ENCODE peak calls at places on chromosomes 3 and 15, in four cellular contexts. Y, C, H and V are unnamed samples.

GRCh38 chr3:8743911-8744310 is 10.3 kb downstream of the CAV3 start:
- DNase-seq in H (no peak), C (no peak), Y (no peak), V (no peak)

GRCh38 chr3:14411166-14411526 is 8.7 kb downstream of the SLC6A6 start:
- DNase-seq in H (no peak), C (no peak), Y (no peak), V (no peak)

GRCh38 chr3:186361612-186362408 is at the start of gene DGKG:
- DNase-seq in Y (no peak), H (no peak), C (no peak), V (no peak)

GRCh38 chr3:38221005-38221404 is 44.6 kb upstream of the SLC22A13 start:
- DNase-seq in Y (no peak), C (no peak), H (no peak), V (no peak)

GRCh38 chr3:80331768-80332167 is 564.0 kb upstream of the ROBO1 start:
- DNase-seq in H (no peak), C (no peak), Y (no peak), V (no peak)

GRCh38 chr15:89330881-89331595 is 3.6 kb downstream of the POLG start:
- DNase-seq in H (no peak), Y (no peak), C (no peak), V (no peak)

GRCh38 chr3:27165348-27165747 is 203.8 kb downstream of the NEK10 start:
- DNase-seq in H (no peak), Y (no peak), C (no peak), V (no peak)

GRCh38 chr3:49173116-49173791 is 1.9 kb downstream of the KLHDC8B start:
- DNase-seq in C (no peak), Y (peak), H (no peak), V (peak)

GRCh38 chr3:82461049-82461889 is 699.8 kb upstream of the GBE1 start:
- DNase-seq in H (no peak), C (no peak), Y (peak), V (no peak)

GRCh38 chr15:70910958-70911357 is 18.3 kb downstream of the LRRC49 start:
- DNase-seq in H (no peak), Y (no peak), C (no peak), V (no peak)

GRCh38 chr3:69855436-69856162 is 116.3 kb downstream of the MITF start:
- DNase-seq in C (no peak), H (no peak), Y (no peak), V (no peak)

GRCh38 chr15:101444015-101444414 is 45.5 kb downstream of the PCSK6 start:
- DNase-seq in H (no peak), Y (no peak), C (no peak), V (no peak)

GRCh38 chr3:53817809-53818208 is 28.4 kb downstream of the CHDH start:
- DNase-seq in C (no peak), H (no peak), Y (no peak), V (no peak)

GRCh38 chr15:49327927-49328326 is 95.1 kb upstream of the FGF7 start:
- DNase-seq in C (no peak), H (no peak), Y (no peak), V (no peak)

GRCh38 chr15:34336947-34337556 is 529 bp downstream of the SLC12A6 start:
- DNase-seq in Y (no peak), C (no peak), H (no peak), V (no peak)

GRCh38 chr3:22007376-22007775 is 256.4 kb upstream of the ZNF385D start:
- DNase-seq in C (no peak), H (no peak), Y (no peak), V (no peak)
- TF ChIP-seq SUZ12 in C (no peak), H (no peak), Y (no peak), V (no peak)

GRCh38 chr3:98972155-98972554 is 70.7 kb upstream of the DCBLD2 start:
- DNase-seq in H (no peak), Y (peak), C (no peak), V (no peak)
- H3K9ac ChIP-seq in H (no peak), Y (no peak), C (no peak), V (no peak)

GRCh38 chr15:73956276-73957086 is 30.2 kb downstream of the LOXL1 start:
- DNase-seq in Y (no peak), H (no peak), C (no peak), V (no peak)
- TF ChIP-seq SUZ12 in Y (no peak), H (no peak), C (no peak), V (no peak)

GRCh38 chr15:41966920-41967465 is 5.4 kb downstream of the EHD4 start:
- DNase-seq in Y (no peak), H (no peak), C (no peak), V (no peak)
- H3K9ac ChIP-seq in Y (no peak), H (peak), C (no peak), V (no peak)

GRCh38 chr3:264394-265156 is 68.0 kb downstream of the CHL1 start:
- DNase-seq in Y (peak), C (no peak), H (no peak), V (no peak)
- TF ChIP-seq SUZ12 in Y (no peak), C (no peak), H (no peak), V (no peak)

DNA sequence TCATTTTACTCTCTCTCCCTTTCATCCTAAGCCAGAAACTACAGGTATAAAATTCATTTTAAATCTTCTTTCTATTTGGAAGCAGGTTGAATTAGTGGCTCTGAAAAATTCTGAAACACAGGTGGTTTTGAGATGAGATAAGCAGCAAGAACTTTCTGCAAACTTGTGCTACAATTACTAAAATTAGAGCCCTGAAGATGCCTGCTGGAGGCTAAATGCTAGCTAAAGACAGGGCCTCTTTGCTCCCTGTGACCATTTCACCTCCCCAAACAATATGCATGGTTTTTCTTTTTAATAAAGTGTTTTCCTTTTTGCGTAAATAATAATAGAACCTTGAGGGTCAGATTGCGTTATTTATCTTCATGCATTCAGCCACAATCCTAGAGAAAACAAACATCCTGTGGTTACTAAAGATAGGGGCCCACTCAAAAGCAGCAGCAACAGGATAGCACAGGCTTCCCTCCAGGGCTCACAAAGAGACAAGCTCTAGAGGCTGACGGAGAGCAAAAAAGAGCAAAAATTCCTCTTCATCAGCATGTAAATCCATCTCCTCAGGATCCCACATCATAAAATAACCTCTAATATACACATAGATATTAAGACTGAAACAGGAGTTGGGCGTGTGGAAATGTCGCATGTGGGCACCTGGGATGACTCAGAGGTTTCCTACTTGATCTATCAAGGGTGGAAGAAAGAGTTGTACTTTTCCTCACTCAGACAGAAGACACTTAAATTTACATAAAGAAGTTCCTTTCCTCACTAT is 26.5 kb upstream of the CP start:
- DNase-seq in Y (peak), C (no peak), H (no peak), V (no peak)
- H3K9ac ChIP-seq in Y (no peak), C (no peak), H (no peak), V (no peak)

DNA sequence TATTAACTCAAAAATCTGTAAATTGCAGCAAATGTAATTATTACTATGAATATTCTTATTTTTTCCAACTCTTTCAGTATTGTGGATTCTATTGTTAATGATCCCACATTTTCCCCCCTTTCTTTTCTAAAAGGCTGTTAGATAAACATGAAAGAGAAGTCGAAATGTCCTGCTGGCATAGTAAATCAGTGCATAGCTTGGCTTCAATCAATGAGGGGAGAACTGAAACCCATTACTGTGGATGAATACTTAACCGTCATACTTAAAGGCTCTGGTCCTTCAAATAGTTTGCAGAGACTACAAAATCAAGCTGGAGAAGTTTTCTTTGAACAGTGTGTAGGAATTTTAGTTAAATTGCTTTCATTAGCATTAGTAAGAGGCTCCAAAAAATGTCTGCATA is 667.9 kb downstream of the CADM2 start:
- DNase-seq in H (no peak), C (no peak), Y (no peak), V (peak)
- TF ChIP-seq SUZ12 in H (no peak), C (no peak), Y (no peak), V (no peak)